ENCODE peak calls at places on chromosomes 12 and 14, in six cellular contexts. X, V, L, Z, J and O are unnamed samples.

GRCh38 chr14:104361101-104361591 is 218.4 kb upstream of the C14orf180 start:
- DNase-seq in X (no peak), V (no peak), L (peak; percentile 19), Z (no peak), J (no peak), O (no peak)

GRCh38 chr12:104458645-104459555 is 2.2 kb downstream of the CHST11 start:
- DNase-seq in X (no peak), V (peak; percentile 22), L (peak; percentile 47), Z (no peak), J (peak; percentile 42), O (no peak)

GRCh38 chr12:80129895-80130535 is 30.7 kb downstream of the OTOGL start:
- DNase-seq in X (peak; percentile 9), V (no peak), L (no peak), Z (peak; percentile 31), J (peak; percentile 68), O (no peak)

GRCh38 chr12:95351745-95352144 is 122.2 kb upstream of the METAP2 start:
- DNase-seq in X (no peak), V (no peak), L (no peak), Z (no peak), J (no peak), O (no peak)

GRCh38 chr12:107091381-107091780 is 2.0 kb downstream of the CRY1 start:
- DNase-seq in X (peak; percentile 79), V (no peak), L (no peak), Z (peak; percentile 64), J (no peak), O (peak; percentile 59)

GRCh38 chr12:12718853-12719252 is 1.7 kb downstream of the CDKN1B start:
- DNase-seq in X (peak; percentile 10), V (no peak), L (peak; percentile 44), Z (peak; percentile 76), J (no peak), O (no peak)

GRCh38 chr12:5015711-5016492 is 27.8 kb upstream of the KCNA5 start:
- DNase-seq in X (no peak), V (no peak), L (no peak), Z (no peak), J (no peak), O (no peak)

GRCh38 chr12:92844147-92844763 is 84.8 kb downstream of the EEA1 start:
- DNase-seq in X (no peak), V (no peak), L (no peak), Z (peak; percentile 3), J (no peak), O (no peak)

GRCh38 chr14:22386924-22387775 is 201.9 kb downstream of the DAD1 start:
- DNase-seq in X (peak; percentile 88), V (peak; percentile 81), L (peak; percentile 53), Z (peak; percentile 72), J (peak; percentile 88), O (peak; percentile 70)

GRCh38 chr12:27826076-27826475 is 46.0 kb upstream of the MANSC4 start:
- DNase-seq in X (no peak), V (no peak), L (no peak), Z (peak; percentile 47), J (no peak), O (no peak)

GRCh38 chr14:68208218-68208617 is 388.6 kb downstream of the RAD51B start:
- DNase-seq in X (no peak), V (no peak), L (no peak), Z (no peak), J (no peak), O (no peak)

GRCh38 chr12:19962192-19962591 is 406.1 kb upstream of the PDE3A start:
- DNase-seq in X (no peak), V (no peak), L (no peak), Z (no peak), J (no peak), O (no peak)

GRCh38 chr12:90020006-90020405 is 311.4 kb upstream of the ATP2B1 start:
- DNase-seq in X (no peak), V (no peak), L (no peak), Z (peak; percentile 18), J (no peak), O (no peak)

GRCh38 chr12:32501835-32502333 is 102.5 kb downstream of the FGD4 start:
- DNase-seq in X (no peak), V (peak; percentile 64), L (no peak), Z (peak; percentile 81), J (peak; percentile 76), O (peak; percentile 58)

GRCh38 chr14:72517736-72518135 is 376.2 kb downstream of the DPF3 start:
- DNase-seq in X (no peak), V (no peak), L (no peak), Z (no peak), J (no peak), O (no peak)

GRCh38 chr12:49331360-49332222 is 5.4 kb downstream of the C1QL4 start:
- DNase-seq in X (peak; percentile 66), V (peak; percentile 70), L (no peak), Z (peak; percentile 76), J (peak; percentile 81), O (peak; percentile 74)

GRCh38 chr12:88266851-88267360 is 124.8 kb downstream of the TMTC3 start:
- DNase-seq in X (no peak), V (no peak), L (no peak), Z (no peak), J (no peak), O (no peak)

GRCh38 chr12:13000935-13001724 is 1.1 kb upstream of the HEBP1 start:
- DNase-seq in X (peak; percentile 47), V (peak; percentile 42), L (peak; percentile 64), Z (peak; percentile 32), J (peak; percentile 70), O (no peak)

GRCh38 chr12:67394600-67394999 is 125.4 kb downstream of the CAND1 start:
- DNase-seq in X (no peak), V (no peak), L (no peak), Z (peak; percentile 57), J (no peak), O (peak; percentile 80)

GRCh38 chr12:113439606-113440030 is 17.4 kb downstream of the SDSL start:
- DNase-seq in X (peak; percentile 69), V (no peak), L (no peak), Z (peak; percentile 31), J (peak; percentile 83), O (peak; percentile 40)

GRCh38 chr12:100170313-100170858 is 27.7 kb upstream of the BLTP3B start:
- DNase-seq in X (no peak), V (no peak), L (no peak), Z (no peak), J (no peak), O (no peak)

GRCh38 chr12:3972576-3972975 is 99.4 kb upstream of the PARP11 start:
- DNase-seq in X (no peak), V (no peak), L (no peak), Z (no peak), J (no peak), O (no peak)

GRCh38 chr12:107622005-107622404 is 63.6 kb upstream of the PWP1 start:
- DNase-seq in X (peak; percentile 49), V (no peak), L (no peak), Z (peak; percentile 3), J (no peak), O (peak; percentile 20)

GRCh38 chr14:92199763-92200162 is 78.0 kb downstream of the CPSF2 start:
- DNase-seq in X (no peak), V (no peak), L (no peak), Z (no peak), J (no peak), O (no peak)
- TF ChIP-seq CTCF in X (no peak), V (no peak), L (no peak), Z (no peak), J (no peak), O (peak; percentile 15)

GRCh38 chr14:52121441-52121840 is 52.6 kb upstream of the NID2 start:
- DNase-seq in X (no peak), V (no peak), L (no peak), Z (peak; percentile 56), J (no peak), O (no peak)

GRCh38 chr14:52129733-52130132 is 60.9 kb upstream of the NID2 start:
- DNase-seq in X (no peak), V (no peak), L (no peak), Z (no peak), J (peak; percentile 23), O (no peak)

GRCh38 chr14:52125885-52126284 is 57.0 kb upstream of the NID2 start:
- DNase-seq in X (no peak), V (no peak), L (no peak), Z (no peak), J (peak; percentile 39), O (no peak)

GRCh38 chr14:52119030-52119429 is 50.2 kb upstream of the NID2 start:
- DNase-seq in X (no peak), V (peak; percentile 46), L (no peak), Z (no peak), J (no peak), O (no peak)

GRCh38 chr14:52124791-52125661 is 56.2 kb upstream of the NID2 start:
- DNase-seq in X (peak; percentile 50), V (no peak), L (no peak), Z (peak; percentile 87), J (no peak), O (peak; percentile 68)
- H3K27ac ChIP-seq in X (peak overlapping the region; percentile 46), V (no peak overlapping the region), L (peak overlapping the region; percentile 39), Z (peak overlapping the region; percentile 78), J (no peak overlapping the region), O (peak overlapping the region; percentile 64)

DNA sequence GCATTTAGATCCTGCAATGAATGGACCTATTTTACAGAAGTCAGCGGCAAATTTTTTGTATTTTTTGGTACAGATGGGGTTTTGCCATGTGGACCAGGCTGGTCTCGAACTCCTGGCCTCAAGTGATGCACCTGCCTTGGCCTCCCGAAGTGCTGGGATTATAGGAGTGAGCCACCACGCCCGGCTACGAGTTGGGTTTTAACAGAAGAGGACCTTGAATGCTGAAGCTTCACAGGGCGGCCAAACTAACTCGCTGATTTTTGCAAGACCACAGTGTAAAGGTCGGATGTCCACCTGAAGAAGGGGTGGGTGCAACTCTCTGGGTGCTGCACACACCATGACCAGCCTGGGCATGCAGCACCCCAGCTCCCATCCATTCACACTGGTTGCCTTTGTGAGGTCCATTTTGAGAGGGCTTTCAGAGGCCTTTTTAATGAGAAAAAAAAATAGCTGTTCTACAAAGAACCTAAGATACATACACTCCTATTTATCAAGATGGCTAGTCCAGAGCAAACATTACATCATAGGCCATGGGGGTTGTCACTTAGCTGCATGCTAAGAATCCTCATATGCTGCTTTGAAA is 21.6 kb upstream of the CDK2AP1 start:
- DNase-seq in X (no peak), V (no peak), L (no peak), Z (no peak), J (no peak), O (no peak)
- H3K36me3 ChIP-seq in X (peaks cover 36% of the 10 kb centered on the region), V (peaks cover 4% of the 10 kb centered on the region), L (peaks cover 84% of the 10 kb centered on the region), Z (peaks cover 41% of the 10 kb centered on the region), J (peaks cover 53% of the 10 kb centered on the region), O (peaks cover 52% of the 10 kb centered on the region)

GRCh38 chr12:43154498-43155045 is 397.4 kb downstream of the ADAMTS20 start:
- DNase-seq in X (no peak), V (no peak), L (no peak), Z (no peak), J (no peak), O (no peak)
- TF ChIP-seq CTCF in X (no peak), V (no peak), L (no peak), Z (no peak), J (no peak), O (no peak)